ENCODE peak calls at places on chromosome 10, in six cellular contexts. U, M, C, Z, G and D are unnamed samples.

GRCh38 chr10:89392974-89393373 is 551 bp downstream of the IFIT1 start:
- DNase-seq in U (no peak), M (no peak), C (no peak), Z (no peak), G (no peak), D (peak; percentile 62)

GRCh38 chr10:61842755-61843497 is 58.6 kb upstream of the ARID5B start:
- DNase-seq in U (no peak), M (no peak), C (no peak), Z (peak; percentile 39), G (no peak), D (peak; percentile 33)

GRCh38 chr10:22010973-22011408 is 7.5 kb upstream of the DNAJC1 start:
- DNase-seq in U (no peak), M (no peak), C (no peak), Z (no peak), G (no peak), D (no peak)

GRCh38 chr10:54081950-54082349 is 719.1 kb downstream of the PCDH15 start:
- DNase-seq in U (no peak), M (no peak), C (no peak), Z (no peak), G (no peak), D (no peak)

GRCh38 chr10:120514035-120514620 is 57.1 kb downstream of the PLPP4 start:
- DNase-seq in U (no peak), M (no peak), C (no peak), Z (no peak), G (no peak), D (no peak)

GRCh38 chr10:107583974-107584373 is 419.5 kb upstream of the SORCS1 start:
- DNase-seq in U (no peak), M (no peak), C (no peak), Z (no peak), G (no peak), D (no peak)

GRCh38 chr10:126041804-126042231 is 145.5 kb downstream of the FANK1 start:
- DNase-seq in U (peak; percentile 62), M (no peak), C (peak; percentile 84), Z (no peak), G (peak; percentile 91), D (no peak)

GRCh38 chr10:5963591-5963990 is 13.8 kb downstream of the IL15RA start:
- DNase-seq in U (no peak), M (no peak), C (no peak), Z (no peak), G (peak; percentile 10), D (no peak)

GRCh38 chr10:60541461-60541860 is 151.8 kb upstream of the ANK3 start:
- DNase-seq in U (no peak), M (no peak), C (no peak), Z (no peak), G (no peak), D (no peak)

GRCh38 chr10:132237871-132238270 is 51.1 kb downstream of the DPYSL4 start:
- DNase-seq in U (no peak), M (no peak), C (peak; percentile 84), Z (no peak), G (no peak), D (no peak)

GRCh38 chr10:117759266-117759665 is 216.7 kb downstream of the EMX2 start:
- DNase-seq in U (no peak), M (no peak), C (no peak), Z (no peak), G (no peak), D (no peak)

GRCh38 chr10:34815174-34816066 is at the start of gene PARD3:
- DNase-seq in U (peak; percentile 26), M (no peak), C (peak; percentile 95), Z (no peak), G (peak; percentile 73), D (no peak)

GRCh38 chr10:58570307-58570723 is 57.6 kb downstream of the BICC1 start:
- DNase-seq in U (no peak), M (no peak), C (no peak), Z (peak; percentile 32), G (no peak), D (no peak)

GRCh38 chr10:113073549-113074189 is 123.6 kb downstream of the TCF7L2 start:
- DNase-seq in U (peak; percentile 44), M (no peak), C (peak; percentile 23), Z (no peak), G (no peak), D (peak; percentile 78)

GRCh38 chr10:47053399-47053798 is 142.2 kb downstream of the PTPN20 start:
- DNase-seq in U (no peak), M (no peak), C (no peak), Z (no peak), G (no peak), D (no peak)

GRCh38 chr10:110368002-110368401 is 63.3 kb upstream of the SMNDC1 start:
- DNase-seq in U (no peak), M (no peak), C (no peak), Z (no peak), G (no peak), D (no peak)

GRCh38 chr10:3625959-3626751 is 158.9 kb downstream of the KLF6 start:
- DNase-seq in U (no peak), M (no peak), C (no peak), Z (peak; percentile 39), G (no peak), D (peak; percentile 39)

GRCh38 chr10:70174058-70174741 is 3.9 kb upstream of the SAR1A start:
- DNase-seq in U (no peak), M (no peak), C (no peak), Z (no peak), G (no peak), D (no peak)

GRCh38 chr10:128472196-128472595 is 346.0 kb upstream of the MKI67 start:
- DNase-seq in U (no peak), M (no peak), C (no peak), Z (no peak), G (no peak), D (no peak)

GRCh38 chr10:69901623-69902505 is 100.2 kb downstream of the COL13A1 start:
- DNase-seq in U (no peak), M (no peak), C (peak; percentile 92), Z (no peak), G (peak; percentile 57), D (no peak)

GRCh38 chr10:14601872-14602725 is 172.6 kb downstream of the FAM107B start:
- DNase-seq in U (no peak), M (no peak), C (no peak), Z (no peak), G (peak; percentile 64), D (peak; percentile 31)